ENCODE peak calls at places on chromosomes 11 and 22, in six cellular contexts. N is kidney; B is psoas muscle; G is H9; I is CD8-positive, alpha-beta T cell; E is transverse colon. Y is an unnamed sample. For H3K4me1, the result is how much of the 10 kb centered on the place peaks cover.

GRCh38 chr22:23673826-23674690 is 16.8 kb upstream of the RGL4 start:
- DNase-seq in I (no peak), E (no peak), G (peak), N (peak), B (peak), Y (no peak)

GRCh38 chr11:69004411-69005182 is 8.4 kb downstream of the MRGPRF start:
- DNase-seq in N (peak), E (no peak), B (peak), G (peak), I (no peak), Y (no peak)

GRCh38 chr11:102279641-102280170 is 37.6 kb upstream of the BIRC3 start:
- DNase-seq in B (no peak), I (no peak), N (no peak), E (peak), G (no peak), Y (no peak)

GRCh38 chr11:74877132-74877531 is 71.8 kb downstream of the XRRA1 start:
- DNase-seq in E (no peak), B (no peak), G (no peak), N (no peak), I (no peak), Y (no peak)

GRCh38 chr22:33884829-33885228 is 35.4 kb downstream of the LARGE1 start:
- DNase-seq in N (no peak), E (no peak), B (no peak), I (no peak), G (no peak), Y (no peak)

GRCh38 chr11:114987171-114987760 is 308.9 kb downstream of the NXPE2 start:
- DNase-seq in I (no peak), G (no peak), E (no peak), B (no peak), N (no peak), Y (no peak)

GRCh38 chr11:35390737-35391682 is 28.3 kb downstream of the SLC1A2 start:
- DNase-seq in N (no peak), B (no peak), G (no peak), E (peak), I (no peak), Y (no peak)

GRCh38 chr22:19287889-19288288 is 3.6 kb downstream of the CLTCL1 start:
- DNase-seq in E (no peak), N (no peak), G (no peak), B (no peak), I (no peak), Y (no peak)

GRCh38 chr22:37484115-37485005 is 1.8 kb downstream of the MFNG start:
- DNase-seq in B (peak), G (no peak), E (peak), I (peak), N (peak), Y (no peak)

GRCh38 chr11:117315285-117316196 is 515 bp downstream of the BACE1 start:
- DNase-seq in I (no peak), B (peak), N (peak), E (no peak), G (no peak), Y (no peak)

GRCh38 chr11:117231637-117232021 is 244 bp downstream of the PCSK7 start:
- DNase-seq in N (no peak), E (no peak), G (no peak), I (no peak), B (no peak), Y (no peak)

GRCh38 chr11:95404370-95404769 is 173.4 kb upstream of the SESN3 start:
- DNase-seq in B (no peak), N (no peak), E (no peak), G (peak), I (no peak), Y (no peak)

GRCh38 chr11:15883349-15883961 is 472.9 kb downstream of the SOX6 start:
- DNase-seq in I (no peak), E (no peak), N (no peak), B (no peak), G (no peak), Y (no peak)

GRCh38 chr22:37681556-37682049 is 4.5 kb upstream of the NOL12 start:
- DNase-seq in G (peak), E (peak), N (peak), I (peak), B (peak), Y (no peak)

GRCh38 chr22:21917206-21917958 is 35.3 kb downstream of the PPM1F start:
- DNase-seq in I (no peak), E (no peak), B (peak), G (no peak), N (no peak), Y (no peak)

GRCh38 chr11:11635456-11635855 is 13.7 kb upstream of the GALNT18 start:
- DNase-seq in N (no peak), G (no peak), B (no peak), I (no peak), E (no peak), Y (no peak)

GRCh38 chr22:39242809-39243442 is 1.9 kb downstream of the PDGFB start:
- DNase-seq in E (no peak), I (peak), G (peak), B (no peak), N (no peak), Y (no peak)

GRCh38 chr11:57778318-57779037 is 16.9 kb downstream of the CTNND1 start:
- DNase-seq in B (peak), I (no peak), N (peak), E (peak), G (peak), Y (peak)

GRCh38 chr11:9459573-9460321 is 1.1 kb upstream of the ZNF143 start:
- DNase-seq in N (no peak), I (no peak), E (peak), B (no peak), G (no peak), Y (no peak)

GRCh38 chr11:113906038-113906437 is 1.4 kb downstream of the HTR3B start:
- DNase-seq in N (no peak), B (no peak), G (peak), E (peak), I (no peak), Y (no peak)

GRCh38 chr11:45045692-45046471 is 95.2 kb upstream of the TP53I11 start:
- DNase-seq in B (peak), I (no peak), E (peak), N (no peak), G (no peak), Y (no peak)

GRCh38 chr11:93234602-93235207 is 36.9 kb upstream of the SLC36A4 start:
- DNase-seq in E (peak), G (peak), B (peak), N (peak), I (peak), Y (peak)
- TF ChIP-seq CTCF in E (peak), G (peak), B (peak), N (peak), I (peak), Y (peak)

GRCh38 chr11:66981976-66982578 is 7.0 kb downstream of the C11orf86 start:
- DNase-seq in E (peak), I (no peak), B (peak), G (no peak), N (peak), Y (peak)
- H3K27ac ChIP-seq in E (no peak), I (no peak), B (no peak), G (no peak), N (no peak), Y (no peak)

DNA sequence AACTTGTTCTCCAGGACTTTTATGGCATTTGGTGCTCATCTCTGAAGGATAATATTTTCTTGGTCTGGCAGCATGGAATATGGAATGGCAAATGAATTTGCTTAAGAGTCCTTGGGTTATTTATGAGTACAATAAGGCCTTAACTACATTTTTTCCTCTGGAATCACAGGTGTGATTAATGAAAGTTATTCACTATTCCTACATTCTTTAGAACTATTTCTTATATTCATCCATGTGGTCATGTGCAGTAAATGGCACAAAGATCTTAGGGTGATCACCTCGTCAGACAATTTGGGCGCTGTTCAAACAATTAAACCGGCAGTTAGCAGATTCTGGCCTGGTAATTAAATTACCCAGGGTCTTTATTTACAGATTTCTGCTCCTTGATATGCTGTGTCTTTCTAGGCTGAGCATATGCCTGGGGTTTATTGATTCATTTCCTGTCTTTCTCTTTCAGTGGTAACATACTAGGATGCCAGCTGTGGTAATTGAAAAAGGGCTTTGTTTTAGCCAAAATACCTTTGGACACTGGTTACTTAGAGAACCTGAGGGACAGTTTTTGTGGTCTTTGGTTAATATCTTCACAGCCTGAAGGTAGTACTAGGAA is 31.6 kb downstream of the SIK2 start:
- DNase-seq in N (no peak), B (no peak), I (no peak), G (no peak), E (no peak), Y (no peak)
- H3K4me1 ChIP-seq in N (under half), B (half or more), I (under half), G (under half), E (half or more), Y (under half)

DNA sequence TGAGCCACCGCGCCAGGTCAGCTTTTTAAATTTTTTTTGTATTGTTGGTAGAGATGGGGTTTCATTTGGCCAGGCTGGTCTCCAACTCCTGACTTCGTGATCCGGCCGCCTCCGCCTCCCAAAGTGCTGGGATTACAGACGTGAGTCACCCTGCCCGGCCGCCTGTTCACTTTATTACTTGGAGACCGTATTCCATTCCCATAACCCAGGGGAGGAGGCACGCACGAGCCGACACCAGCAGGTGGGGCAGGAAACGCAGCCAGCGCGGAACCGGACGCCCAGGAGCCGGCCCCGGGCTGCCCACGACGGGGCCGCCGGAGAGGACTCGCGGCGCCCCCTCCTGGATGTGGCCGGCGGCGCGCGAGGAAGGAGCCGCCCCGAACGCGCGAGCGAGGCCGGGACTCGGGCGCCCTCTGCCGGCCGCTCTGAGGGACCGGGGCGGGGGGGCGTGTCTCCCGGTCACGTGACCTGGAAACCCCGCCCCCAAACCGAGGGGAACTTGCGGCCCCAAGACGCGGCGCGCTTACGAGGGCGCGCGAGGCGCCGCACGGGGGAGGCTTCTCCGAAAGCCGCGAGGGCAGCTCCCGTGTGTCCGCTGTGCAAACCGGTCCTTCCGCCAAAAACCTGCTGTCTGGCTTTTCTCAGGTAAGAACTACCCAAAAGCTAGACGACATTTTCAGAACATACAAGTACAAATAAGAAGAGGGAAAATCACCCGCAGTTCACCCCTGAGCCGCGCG is 11.6 kb upstream of the RNH1 start:
- DNase-seq in G (peak), I (peak), N (peak), E (peak), B (peak), Y (peak)
- TF ChIP-seq CTCF in G (peak), I (peak), N (peak), E (peak), B (peak), Y (peak)